ENCODE peak calls at places on chromosomes 11 and 22, in five cellular contexts. One of them, this sample, is unnamed.

GRCh38 chr11:21933095-21933494 is 259.8 kb upstream of the ANO5 start:
- DNase-seq in GM03348: peak
- DNase-seq in pancreas: no peak
- DNase-seq in posterior cingulate gyrus: no peak
- DNase-seq in head of caudate nucleus: no peak
- DNase-seq in this sample: no peak

GRCh38 chr11:72333657-72334056 is 89.7 kb upstream of the PHOX2A start:
- DNase-seq in posterior cingulate gyrus: no peak
- DNase-seq in pancreas: no peak
- DNase-seq in head of caudate nucleus: peak
- DNase-seq in GM03348: no peak
- DNase-seq in this sample: no peak

GRCh38 chr11:118221419-118221818 is 3.4 kb downstream of the JAML start:
- DNase-seq in GM03348: no peak
- DNase-seq in head of caudate nucleus: no peak
- DNase-seq in posterior cingulate gyrus: no peak
- DNase-seq in pancreas: no peak
- DNase-seq in this sample: no peak

GRCh38 chr11:45857834-45858492 is 10.7 kb downstream of the CRY2 start:
- DNase-seq in posterior cingulate gyrus: no peak
- DNase-seq in GM03348: peak
- DNase-seq in pancreas: peak
- DNase-seq in head of caudate nucleus: peak
- DNase-seq in this sample: peak

GRCh38 chr11:61609970-61610347 is 29.1 kb upstream of the SYT7 start:
- DNase-seq in GM03348: peak
- DNase-seq in posterior cingulate gyrus: no peak
- DNase-seq in pancreas: peak
- DNase-seq in head of caudate nucleus: peak
- DNase-seq in this sample: no peak

GRCh38 chr11:94674005-94674491 is 94.1 kb upstream of the AMOTL1 start:
- DNase-seq in GM03348: no peak
- DNase-seq in head of caudate nucleus: peak
- DNase-seq in pancreas: no peak
- DNase-seq in posterior cingulate gyrus: no peak
- DNase-seq in this sample: no peak

GRCh38 chr22:37476389-37477329 is 9.5 kb downstream of the MFNG start:
- DNase-seq in posterior cingulate gyrus: no peak
- DNase-seq in head of caudate nucleus: no peak
- DNase-seq in GM03348: no peak
- DNase-seq in pancreas: no peak
- DNase-seq in this sample: no peak

GRCh38 chr22:44954113-44954512 is 55.7 kb downstream of the PHF21B start:
- DNase-seq in posterior cingulate gyrus: no peak
- DNase-seq in head of caudate nucleus: no peak
- DNase-seq in GM03348: no peak
- DNase-seq in pancreas: no peak
- DNase-seq in this sample: no peak

GRCh38 chr11:70201876-70202861 is 927 bp upstream of the FADD start:
- DNase-seq in head of caudate nucleus: no peak
- DNase-seq in posterior cingulate gyrus: no peak
- DNase-seq in GM03348: no peak
- DNase-seq in pancreas: no peak
- DNase-seq in this sample: no peak

GRCh38 chr22:22702159-22702873 is 57.9 kb downstream of the GGTLC2 start:
- DNase-seq in posterior cingulate gyrus: no peak
- DNase-seq in head of caudate nucleus: no peak
- DNase-seq in pancreas: no peak
- DNase-seq in GM03348: no peak
- DNase-seq in this sample: no peak

GRCh38 chr22:22978637-22979036 is 91.0 kb downstream of the IGLL5 start:
- DNase-seq in head of caudate nucleus: no peak
- DNase-seq in GM03348: no peak
- DNase-seq in posterior cingulate gyrus: no peak
- DNase-seq in pancreas: no peak
- DNase-seq in this sample: no peak

GRCh38 chr22:33579448-33580093 is 340.7 kb downstream of the LARGE1 start:
- DNase-seq in head of caudate nucleus: peak
- DNase-seq in GM03348: peak
- DNase-seq in pancreas: peak
- DNase-seq in posterior cingulate gyrus: peak
- DNase-seq in this sample: peak

GRCh38 chr22:49810363-49811013 is 17.2 kb downstream of the BRD1 start:
- DNase-seq in posterior cingulate gyrus: no peak
- DNase-seq in GM03348: no peak
- DNase-seq in head of caudate nucleus: no peak
- DNase-seq in pancreas: no peak
- DNase-seq in this sample: no peak

GRCh38 chr22:47357086-47357485 is 594.6 kb downstream of the TBC1D22A start:
- DNase-seq in posterior cingulate gyrus: no peak
- DNase-seq in head of caudate nucleus: no peak
- DNase-seq in pancreas: peak
- DNase-seq in GM03348: no peak
- DNase-seq in this sample: no peak

GRCh38 chr11:123170929-123171328 is 24.1 kb downstream of the CLMP start:
- DNase-seq in pancreas: no peak
- DNase-seq in posterior cingulate gyrus: no peak
- DNase-seq in head of caudate nucleus: no peak
- DNase-seq in GM03348: no peak
- DNase-seq in this sample: no peak

GRCh38 chr11:128492903-128493569 is 94.3 kb downstream of the ETS1 start:
- DNase-seq in GM03348: no peak
- DNase-seq in head of caudate nucleus: no peak
- DNase-seq in pancreas: no peak
- DNase-seq in posterior cingulate gyrus: no peak
- DNase-seq in this sample: no peak

GRCh38 chr11:61083601-61084147 is 18.6 kb upstream of the CD5 start:
- DNase-seq in posterior cingulate gyrus: no peak
- DNase-seq in GM03348: no peak
- DNase-seq in head of caudate nucleus: no peak
- DNase-seq in pancreas: no peak
- DNase-seq in this sample: no peak

GRCh38 chr11:79953629-79954028 is 512.8 kb upstream of the TENM4 start:
- DNase-seq in GM03348: no peak
- DNase-seq in pancreas: no peak
- DNase-seq in head of caudate nucleus: no peak
- DNase-seq in posterior cingulate gyrus: no peak
- DNase-seq in this sample: no peak

GRCh38 chr11:60594998-60595637 is 79.9 kb downstream of the MS4A13 start:
- DNase-seq in pancreas: peak
- DNase-seq in GM03348: no peak
- DNase-seq in posterior cingulate gyrus: peak
- DNase-seq in head of caudate nucleus: no peak
- DNase-seq in this sample: no peak

GRCh38 chr22:36773935-36774334 is 2.0 kb downstream of the IFT27 start:
- DNase-seq in pancreas: no peak
- DNase-seq in GM03348: peak
- DNase-seq in head of caudate nucleus: peak
- DNase-seq in posterior cingulate gyrus: no peak
- DNase-seq in this sample: no peak

GRCh38 chr22:49965291-49966040 is 4.9 kb downstream of the PIM3 start:
- DNase-seq in GM03348: no peak
- DNase-seq in pancreas: peak
- DNase-seq in posterior cingulate gyrus: peak
- DNase-seq in head of caudate nucleus: no peak
- DNase-seq in this sample: no peak

GRCh38 chr22:40533712-40534378 is 102.7 kb downstream of the MRTFA start:
- DNase-seq in GM03348: peak
- DNase-seq in head of caudate nucleus: peak
- DNase-seq in posterior cingulate gyrus: no peak
- DNase-seq in pancreas: no peak
- DNase-seq in this sample: no peak

GRCh38 chr11:122253541-122254317 is 137.7 kb upstream of the BLID start:
- DNase-seq in posterior cingulate gyrus: no peak
- DNase-seq in head of caudate nucleus: peak
- DNase-seq in pancreas: no peak
- DNase-seq in GM03348: peak
- DNase-seq in this sample: no peak

GRCh38 chr11:117979481-117980211 is 6.5 kb upstream of the IL10RA start:
- DNase-seq in GM03348: no peak
- DNase-seq in posterior cingulate gyrus: no peak
- DNase-seq in pancreas: no peak
- DNase-seq in head of caudate nucleus: peak
- DNase-seq in this sample: no peak

GRCh38 chr11:32775908-32776307 is 18.6 kb downstream of the CCDC73 start:
- DNase-seq in pancreas: no peak
- DNase-seq in head of caudate nucleus: no peak
- DNase-seq in GM03348: no peak
- DNase-seq in posterior cingulate gyrus: no peak
- DNase-seq in this sample: no peak

GRCh38 chr22:42313204-42313603 is 42.8 kb upstream of the TCF20 start:
- DNase-seq in pancreas: no peak
- DNase-seq in GM03348: no peak
- DNase-seq in posterior cingulate gyrus: no peak
- DNase-seq in head of caudate nucleus: no peak
- DNase-seq in this sample: no peak

GRCh38 chr11:35122308-35122707 is 16.7 kb upstream of the CD44 start:
- DNase-seq in posterior cingulate gyrus: no peak
- DNase-seq in GM03348: no peak
- DNase-seq in head of caudate nucleus: no peak
- DNase-seq in pancreas: no peak
- DNase-seq in this sample: no peak

GRCh38 chr11:126046796-126047195 is 15.9 kb downstream of the CDON start:
- DNase-seq in pancreas: no peak
- DNase-seq in GM03348: no peak
- DNase-seq in head of caudate nucleus: no peak
- DNase-seq in posterior cingulate gyrus: no peak
- DNase-seq in this sample: no peak

GRCh38 chr22:28296452-28296851 is 377.4 kb upstream of the PITPNB start:
- DNase-seq in pancreas: no peak
- DNase-seq in head of caudate nucleus: no peak
- DNase-seq in GM03348: no peak
- DNase-seq in posterior cingulate gyrus: no peak
- DNase-seq in this sample: no peak

This sample was measured in amniotic stem cell.